ENCODE peak calls at places on chromosomes 1 and 21, in six cellular contexts. M, U, O, R, E and Q are unnamed samples. For H3K4me1 and H3K9me3, the result is how much of the 10 kb centered on the place peaks cover.

GRCh38 chr1:43266881-43267280 is 2.9 kb upstream of the TMEM125 start:
- DNase-seq in M (no peak), U (no peak), O (no peak), R (no peak), E (no peak), Q (no peak)

GRCh38 chr21:39238275-39238674 is 55.0 kb upstream of the PSMG1 start:
- DNase-seq in M (no peak), U (no peak), O (no peak), R (no peak), E (no peak), Q (no peak)

GRCh38 chr21:35036521-35037383 is 12.3 kb downstream of the RUNX1 start:
- DNase-seq in M (no peak), U (no peak), O (no peak), R (no peak), E (no peak), Q (no peak)

GRCh38 chr1:152053375-152053774 is 16.6 kb upstream of the S100A11 start:
- DNase-seq in M (no peak), U (no peak), O (peak), R (no peak), E (no peak), Q (no peak)

GRCh38 chr21:37683396-37684114 is 232.7 kb downstream of the KCNJ6 start:
- DNase-seq in M (no peak), U (no peak), O (no peak), R (no peak), E (no peak), Q (no peak)

GRCh38 chr1:45327644-45328515 is 1.2 kb downstream of the HPDL start:
- DNase-seq in M (no peak), U (no peak), O (no peak), R (no peak), E (no peak), Q (no peak)

GRCh38 chr1:186871784-186872183 is 43.0 kb downstream of the PLA2G4A start:
- DNase-seq in M (no peak), U (no peak), O (no peak), R (no peak), E (no peak), Q (no peak)

GRCh38 chr21:41251961-41252642 is 64.5 kb upstream of the FAM3B start:
- DNase-seq in M (no peak), U (no peak), O (no peak), R (no peak), E (no peak), Q (no peak)

GRCh38 chr1:71770121-71770520 is 512.2 kb downstream of the NEGR1 start:
- DNase-seq in M (no peak), U (no peak), O (no peak), R (no peak), E (no peak), Q (no peak)

GRCh38 chr1:221793439-221794078 is 51.7 kb upstream of the DUSP10 start:
- DNase-seq in M (no peak), U (no peak), O (peak), R (no peak), E (no peak), Q (no peak)

GRCh38 chr21:17436626-17437111 is 76.2 kb upstream of the CXADR start:
- DNase-seq in M (no peak), U (peak), O (no peak), R (no peak), E (no peak), Q (no peak)

GRCh38 chr1:206041640-206042039 is 11.3 kb upstream of the RHEX start:
- DNase-seq in M (no peak), U (no peak), O (peak), R (no peak), E (no peak), Q (no peak)

GRCh38 chr1:31064685-31065309 is 720 bp downstream of the PUM1 start:
- DNase-seq in M (no peak), U (no peak), O (no peak), R (peak), E (no peak), Q (peak)

GRCh38 chr1:175192111-175192629 is 406 bp downstream of the KIAA0040 start:
- DNase-seq in M (peak), U (peak), O (peak), R (peak), E (peak), Q (peak)

GRCh38 chr1:200634449-200635122 is 14.0 kb upstream of the KIF14 start:
- DNase-seq in M (no peak), U (no peak), O (no peak), R (no peak), E (no peak), Q (no peak)

GRCh38 chr1:205837380-205837970 is 12.5 kb downstream of the PM20D1 start:
- DNase-seq in M (no peak), U (no peak), O (no peak), R (no peak), E (no peak), Q (no peak)

GRCh38 chr1:206772228-206773002 is at the start of gene IL10:
- DNase-seq in M (no peak), U (no peak), O (peak), R (peak), E (no peak), Q (no peak)

GRCh38 chr1:184684285-184685077 is 70.2 kb downstream of the EDEM3 start:
- DNase-seq in M (no peak), U (no peak), O (peak), R (peak), E (no peak), Q (no peak)

GRCh38 chr1:152160553-152160952 is 1.5 kb upstream of the RPTN start:
- DNase-seq in M (no peak), U (no peak), O (no peak), R (no peak), E (no peak), Q (no peak)

DNA sequence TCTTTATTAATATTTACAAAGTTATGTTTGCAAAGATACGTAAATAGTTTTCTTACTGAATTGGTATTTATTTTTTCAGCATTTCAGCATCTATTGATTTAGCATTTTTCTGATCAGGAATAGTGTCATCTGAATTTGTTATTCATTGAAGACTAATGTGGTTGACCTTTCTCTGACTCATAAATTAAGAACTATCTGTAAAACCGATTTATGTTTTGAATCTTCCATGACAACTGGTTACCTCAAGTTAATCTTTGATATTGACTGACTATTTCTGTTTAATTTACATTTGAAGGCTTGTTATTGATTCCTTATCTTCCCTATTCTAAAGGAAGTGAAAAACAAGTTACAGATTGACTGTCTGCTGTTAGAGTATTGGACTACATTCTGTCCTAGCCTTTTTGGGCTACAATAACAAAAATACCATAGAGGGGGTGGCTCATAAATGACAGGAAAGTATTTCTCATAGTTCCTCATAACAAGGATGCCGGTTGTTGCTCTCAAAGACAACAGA is 1131.4 kb downstream of the PLA2G4A start:
- DNase-seq in M (no peak), U (no peak), O (no peak), R (no peak), E (no peak), Q (no peak)
- H3K4me1 ChIP-seq in M (under half), U (under half), O (under half), R (under half), E (under half), Q (under half)

DNA sequence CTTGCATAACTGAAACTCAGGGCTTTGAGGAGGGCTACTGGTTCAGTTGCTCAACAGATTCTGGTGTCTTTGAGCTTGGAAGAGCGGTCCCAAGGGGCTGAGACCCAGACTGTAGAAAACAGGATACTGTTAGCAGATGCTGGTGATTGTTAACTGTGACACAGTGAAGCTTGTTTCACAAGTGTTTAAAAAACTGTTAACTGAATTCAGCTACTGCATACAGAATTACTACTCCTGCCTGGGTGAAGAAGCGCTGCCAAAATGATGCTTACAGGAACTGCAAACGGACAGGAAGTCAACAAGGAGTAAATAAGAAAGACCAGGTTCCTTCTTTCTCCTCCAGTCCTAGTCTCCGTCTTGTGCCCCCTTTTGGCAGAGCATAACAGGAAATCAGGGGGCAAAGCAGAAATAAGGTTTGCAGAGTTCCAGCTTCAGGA is 195.3 kb upstream of the USP25 start:
- DNase-seq in M (no peak), U (no peak), O (no peak), R (no peak), E (no peak), Q (no peak)
- H3K9me3 ChIP-seq in M (under half), U (under half), O (under half), R (under half), E (under half), Q (under half)

GRCh38 chr1:167669209-167670139 is 39.4 kb downstream of the RCSD1 start:
- DNase-seq in M (no peak), U (peak), O (no peak), R (no peak), E (no peak), Q (no peak)

GRCh38 chr1:167671727-167672511 is 41.9 kb downstream of the RCSD1 start:
- DNase-seq in M (no peak), U (no peak), O (no peak), R (peak), E (no peak), Q (no peak)

GRCh38 chr1:167672831-167673230 is 42.8 kb downstream of the RCSD1 start:
- DNase-seq in M (no peak), U (no peak), O (no peak), R (no peak), E (no peak), Q (no peak)

GRCh38 chr1:167668108-167668507 is 38.1 kb downstream of the RCSD1 start:
- DNase-seq in M (no peak), U (no peak), O (no peak), R (no peak), E (no peak), Q (no peak)

GRCh38 chr1:167670563-167670962 is 40.5 kb downstream of the RCSD1 start:
- DNase-seq in M (no peak), U (no peak), O (no peak), R (no peak), E (no peak), Q (no peak)
- H3K4me1 ChIP-seq in M (under half), U (under half), O (under half), R (under half), E (under half), Q (under half)

GRCh38 chr1:49226758-49227157 is 450.1 kb upstream of the BEND5 start:
- DNase-seq in M (no peak), U (no peak), O (no peak), R (peak), E (no peak), Q (no peak)
- H3K9me3 ChIP-seq in M (under half), U (under half), O (under half), R (under half), E (under half), Q (under half)

GRCh38 chr1:58722414-58722813 is 22.6 kb upstream of the MYSM1 start:
- DNase-seq in M (no peak), U (no peak), O (no peak), R (no peak), E (no peak), Q (no peak)
- H3K4me1 ChIP-seq in M (under half), U (under half), O (under half), R (under half), E (under half), Q (under half)